ENCODE peak calls at places on chromosomes 1 and 21, in eight cellular contexts. A is fibroblast of lung, S is dorsolateral prefrontal cortex, I is colonic mucosa, D is mammary epithelial cell, N is lung, B is HFF-Myc, X is pancreas. J is an unnamed sample.

GRCh38 chr1:203048555-203049051 is 22.3 kb downstream of the PPFIA4 start:
- DNase-seq in A (no peak), S (no peak), I (no peak), D (no peak), N (no peak), B (no peak), X (no peak), J (no peak)

GRCh38 chr1:42142894-42143675 is 10.1 kb upstream of the GUCA2B start:
- DNase-seq in A (peak), S (no peak), I (no peak), D (peak), N (peak), B (no peak), X (no peak), J (no peak)

GRCh38 chr1:237012789-237013383 is 8.6 kb upstream of the MT1HL1 start:
- DNase-seq in A (peak), S (no peak), I (peak), D (peak), N (peak), B (no peak), X (peak), J (no peak)

GRCh38 chr1:188489336-188490112 is 1660.8 kb downstream of the PLA2G4A start:
- DNase-seq in A (peak), S (no peak), I (no peak), D (peak), N (no peak), B (no peak), X (no peak), J (no peak)

GRCh38 chr1:170284016-170284415 is 138.3 kb downstream of the NTMT2 start:
- DNase-seq in A (peak), S (no peak), I (no peak), D (no peak), N (no peak), B (no peak), X (no peak), J (no peak)

GRCh38 chr1:62407398-62408009 is 29.3 kb upstream of the USP1 start:
- DNase-seq in A (peak), S (no peak), I (peak), D (peak), N (no peak), B (peak), X (no peak), J (no peak)

GRCh38 chr1:65253800-65254319 is 55.5 kb upstream of the DNAJC6 start:
- DNase-seq in A (no peak), S (no peak), I (no peak), D (peak), N (no peak), B (no peak), X (no peak), J (no peak)

GRCh38 chr1:197392541-197392940 is 124.5 kb downstream of the CRB1 start:
- DNase-seq in A (no peak), S (no peak), I (no peak), D (no peak), N (no peak), B (no peak), X (no peak), J (no peak)

GRCh38 chr1:7049913-7050625 is 264.8 kb downstream of the CAMTA1 start:
- DNase-seq in A (no peak), S (no peak), I (no peak), D (no peak), N (no peak), B (no peak), X (no peak), J (no peak)

GRCh38 chr1:91500756-91501526 is at the start of gene CDC7:
- DNase-seq in A (peak), S (peak), I (peak), D (peak), N (peak), B (peak), X (peak), J (peak)

GRCh38 chr1:179151908-179152682 is 70.2 kb downstream of the TOR3A start:
- DNase-seq in A (peak), S (no peak), I (no peak), D (no peak), N (no peak), B (no peak), X (no peak), J (no peak)

GRCh38 chr1:108560430-108561144 is 687 bp downstream of the EEIG2 start:
- DNase-seq in A (peak), S (peak), I (peak), D (peak), N (peak), B (no peak), X (peak), J (peak)

GRCh38 chr1:27589841-27590426 is 14.0 kb downstream of the AHDC1 start:
- DNase-seq in A (peak), S (no peak), I (no peak), D (no peak), N (no peak), B (no peak), X (no peak), J (no peak)

GRCh38 chr1:82260051-82260450 is 459.3 kb downstream of the ADGRL2 start:
- DNase-seq in A (no peak), S (no peak), I (no peak), D (no peak), N (no peak), B (no peak), X (no peak), J (no peak)

GRCh38 chr21:34642211-34643075 is 26.4 kb upstream of the CLIC6 start:
- DNase-seq in A (peak), S (no peak), I (no peak), D (peak), N (no peak), B (no peak), X (no peak), J (peak)

GRCh38 chr1:30718636-30719405 is 4.6 kb downstream of the MATN1 start:
- DNase-seq in A (peak), S (peak), I (peak), D (peak), N (peak), B (peak), X (peak), J (peak)

GRCh38 chr21:32947736-32948135 is 78.0 kb upstream of the OLIG2 start:
- DNase-seq in A (no peak), S (no peak), I (no peak), D (no peak), N (no peak), B (no peak), X (no peak), J (no peak)

GRCh38 chr1:53694718-53695091 is 44.3 kb downstream of the GLIS1 start:
- DNase-seq in A (no peak), S (no peak), I (no peak), D (no peak), N (no peak), B (no peak), X (no peak), J (no peak)

GRCh38 chr1:231172411-231172810 is 10.6 kb downstream of the TRIM67 start:
- DNase-seq in A (no peak), S (no peak), I (no peak), D (peak), N (no peak), B (no peak), X (no peak), J (no peak)

GRCh38 chr1:181033128-181033798 is 520 bp upstream of the MR1 start:
- DNase-seq in A (no peak), S (no peak), I (peak), D (peak), N (peak), B (no peak), X (no peak), J (peak)

GRCh38 chr1:21804536-21804935 is 7.5 kb upstream of the LDLRAD2 start:
- DNase-seq in A (no peak), S (no peak), I (no peak), D (no peak), N (no peak), B (no peak), X (no peak), J (no peak)

GRCh38 chr1:44147582-44147981 is 6.2 kb upstream of the KLF18 start:
- DNase-seq in A (no peak), S (no peak), I (no peak), D (no peak), N (no peak), B (no peak), X (no peak), J (no peak)

GRCh38 chr1:48688102-48688760 is 88.5 kb downstream of the BEND5 start:
- DNase-seq in A (no peak), S (no peak), I (no peak), D (no peak), N (no peak), B (no peak), X (no peak), J (no peak)

GRCh38 chr1:241311056-241311746 is 45.8 kb downstream of the RGS7 start:
- DNase-seq in A (no peak), S (no peak), I (no peak), D (no peak), N (no peak), B (no peak), X (no peak), J (no peak)

GRCh38 chr1:240705584-240705983 is 93.6 kb upstream of the GREM2 start:
- DNase-seq in A (peak), S (no peak), I (no peak), D (no peak), N (no peak), B (no peak), X (no peak), J (no peak)

GRCh38 chr1:186530104-186530503 is 69.2 kb upstream of the PDC start:
- DNase-seq in A (peak), S (no peak), I (no peak), D (no peak), N (no peak), B (no peak), X (no peak), J (no peak)

DNA sequence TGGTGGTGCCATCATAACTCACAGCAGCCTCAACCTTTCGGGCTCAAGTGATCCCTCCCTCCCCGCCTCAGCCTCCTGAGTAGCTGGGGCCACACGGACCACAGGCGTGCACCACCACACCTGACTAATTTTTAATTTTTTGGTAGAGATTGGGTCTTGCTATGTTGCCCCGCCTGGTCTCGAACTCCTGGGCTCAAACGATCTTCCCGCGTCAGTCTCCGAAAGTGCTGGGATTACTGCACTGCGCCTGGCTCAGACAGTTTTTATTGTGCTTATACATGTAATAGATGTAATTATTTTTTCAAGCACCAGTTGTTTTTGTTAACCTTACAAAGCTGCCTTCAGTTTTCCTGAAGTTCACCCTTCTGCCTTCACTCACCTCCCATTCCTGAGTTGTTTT is 38.0 kb upstream of the HMGN1 start:
- DNase-seq in A (no peak), S (no peak), I (no peak), D (no peak), N (no peak), B (no peak), X (no peak), J (no peak)
- H3K4me3 ChIP-seq in A (peak), S (peak), I (no peak), D (no peak), N (no peak), B (no peak), X (no peak), J (peak)

GRCh38 chr1:9126511-9126910 is 2.4 kb downstream of the GPR157 start:
- DNase-seq in A (no peak), S (no peak), I (no peak), D (no peak), N (no peak), B (no peak), X (no peak), J (no peak)

GRCh38 chr1:9128161-9128519 is 762 bp downstream of the GPR157 start:
- DNase-seq in A (no peak), S (no peak), I (peak), D (peak), N (no peak), B (no peak), X (peak), J (peak)

GRCh38 chr1:9129391-9130041 is 614 bp upstream of the GPR157 start:
- DNase-seq in A (peak), S (no peak), I (peak), D (peak), N (peak), B (no peak), X (peak), J (peak)

GRCh38 chr1:9127395-9128160 is 1.3 kb downstream of the GPR157 start:
- DNase-seq in A (no peak), S (no peak), I (no peak), D (no peak), N (peak), B (no peak), X (no peak), J (no peak)

DNA sequence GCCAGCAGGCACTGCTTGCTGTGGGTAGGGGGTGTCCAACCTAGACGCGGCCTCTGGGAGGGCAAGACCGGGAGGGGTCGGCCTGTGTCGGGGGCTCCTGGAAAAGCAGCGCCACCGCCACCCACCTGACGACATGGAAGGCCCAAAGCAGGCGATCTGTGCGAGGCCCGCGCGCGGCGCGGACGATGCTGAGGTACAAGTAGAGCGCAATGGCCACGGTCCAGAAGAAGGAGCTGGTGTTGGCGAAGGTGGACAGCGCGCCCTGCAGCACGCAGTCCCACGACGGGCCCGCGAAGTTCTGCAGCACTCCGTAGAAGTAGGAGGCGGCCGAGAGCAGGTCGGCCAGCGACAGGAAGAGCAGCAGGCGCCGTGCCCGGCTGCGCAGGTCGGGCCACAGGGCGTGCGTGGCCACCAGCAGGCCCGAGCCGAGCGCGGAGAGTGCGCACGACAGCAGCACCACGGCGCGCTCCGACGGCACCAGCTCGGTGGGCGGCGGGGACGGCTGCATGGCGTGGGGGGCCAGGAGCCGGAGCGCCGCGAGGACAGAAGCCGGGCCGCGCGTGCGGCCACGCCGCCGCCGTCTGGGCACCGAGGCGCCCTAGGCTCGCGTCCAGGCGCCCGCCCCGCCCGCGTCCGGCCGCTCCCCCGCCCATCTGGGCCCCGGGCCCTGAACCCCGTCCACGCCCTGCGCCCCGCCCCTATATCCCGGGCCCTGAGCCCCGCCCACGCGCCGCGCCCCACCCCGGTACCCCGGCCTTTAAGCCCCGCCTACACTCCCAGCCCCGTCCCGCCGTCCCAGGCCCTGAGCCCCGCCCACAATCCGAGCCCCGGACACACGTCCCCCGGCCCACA is at the start of gene GPR157:
- DNase-seq in A (peak), S (no peak), I (peak), D (peak), N (peak), B (no peak), X (peak), J (peak)
- TF ChIP-seq CTCF in A (no peak), S (no peak), I (no peak), D (no peak), N (no peak), B (no peak), X (no peak), J (peak)

DNA sequence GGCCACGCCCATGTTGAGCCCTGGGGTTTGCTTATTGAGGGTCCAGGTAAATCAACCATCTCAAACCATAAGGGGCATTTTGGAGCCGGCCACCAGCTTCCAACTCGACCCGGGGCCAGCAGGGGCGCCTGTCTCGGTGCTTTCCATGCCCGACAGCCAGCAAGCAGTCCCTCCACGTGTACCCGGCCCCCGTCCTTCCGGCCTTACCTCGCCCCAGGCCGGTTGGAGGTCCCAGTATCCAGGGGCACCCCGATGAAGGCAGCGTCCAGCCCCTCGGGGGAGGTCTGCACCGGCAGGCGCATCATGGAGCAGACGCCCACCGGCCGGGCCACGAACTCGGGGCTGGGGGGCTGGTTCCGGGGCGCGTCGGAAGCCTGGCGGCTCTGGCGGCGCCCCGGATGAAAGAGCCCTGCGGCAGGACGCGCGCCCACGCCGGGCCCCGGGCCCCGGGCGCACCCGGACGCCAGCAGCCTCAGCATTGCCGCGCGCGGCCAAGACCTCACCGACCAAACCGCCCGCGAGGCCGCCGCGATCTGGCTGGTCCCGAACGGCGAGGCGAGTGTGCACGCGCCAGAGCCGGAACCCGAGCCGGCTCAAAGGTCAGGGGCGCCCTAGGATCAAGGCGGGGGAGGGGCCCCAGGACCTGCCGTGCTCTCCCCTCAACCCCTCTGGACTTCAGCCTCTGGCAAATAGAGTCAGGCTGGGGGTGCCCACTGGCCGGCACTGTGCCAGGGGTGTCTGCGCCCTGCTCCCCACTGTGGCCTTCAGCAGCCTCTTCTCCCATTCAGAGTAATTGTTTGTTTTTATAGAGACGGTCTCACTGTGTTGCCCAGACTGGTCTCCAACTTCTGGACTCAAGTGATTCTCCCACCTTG is at the start of gene AGMAT:
- DNase-seq in A (peak), S (no peak), I (peak), D (no peak), N (no peak), B (no peak), X (peak), J (peak)
- H3K4me3 ChIP-seq in A (peak), S (peak), I (peak), D (peak), N (peak), B (peak), X (peak), J (peak)

DNA sequence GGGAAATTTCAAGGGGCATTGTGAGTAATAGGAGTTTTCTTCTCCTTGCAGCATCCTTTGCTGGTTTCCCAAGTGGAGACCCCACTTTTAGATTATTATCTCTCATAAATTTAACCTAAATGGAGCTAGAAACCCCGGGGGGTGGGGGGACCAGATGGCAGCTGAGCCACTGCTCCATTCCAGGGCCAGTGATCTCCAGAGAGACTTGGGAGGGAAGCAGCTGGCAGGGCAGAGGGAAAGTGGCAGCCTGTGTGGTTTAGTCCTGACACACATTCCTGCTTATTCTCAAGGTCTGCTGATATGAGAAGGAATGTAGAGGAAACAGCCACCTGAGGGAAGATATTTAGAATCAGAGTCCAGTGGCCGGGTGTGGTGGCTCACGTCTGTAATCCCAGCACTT is 16.3 kb downstream of the PCP4L1 start:
- DNase-seq in A (no peak), S (no peak), I (no peak), D (no peak), N (no peak), B (no peak), X (no peak), J (no peak)
- TF ChIP-seq CTCF in A (no peak), S (no peak), I (no peak), D (no peak), N (no peak), B (no peak), X (no peak), J (no peak)